ENCODE peak calls at places on chromosome 11, in eight cellular contexts. L is M059J, U is ELF-1, Y is amniotic epithelial cell, O is nephron progenitor cell, T is Daoy, K is HT1080, F is DMS153. A is an unnamed sample.

GRCh38 chr11:112165049-112165448 is 1.2 kb upstream of the IL18 start:
- DNase-seq in U (no peak), L (no peak), T (no peak), O (no peak), F (no peak), K (no peak), Y (no peak), A (no peak)

GRCh38 chr11:78187366-78188011 is 937 bp downstream of the KCTD21 start:
- DNase-seq in Y (peak; percentile 47), F (no peak), L (no peak), T (no peak), O (no peak), U (no peak), K (no peak), A (no peak)

GRCh38 chr11:112173152-112173551 is 2.2 kb upstream of the BCO2 start:
- DNase-seq in Y (no peak), K (no peak), F (no peak), T (no peak), L (peak; percentile 22), O (no peak), U (no peak), A (no peak)

GRCh38 chr11:122724520-122724919 is 69.0 kb downstream of the UBASH3B start:
- DNase-seq in F (no peak), Y (no peak), U (no peak), T (no peak), O (no peak), L (peak; percentile 49), K (peak; percentile 71), A (no peak)

GRCh38 chr11:94501522-94501921 is 7.7 kb downstream of the ANKRD49 start:
- DNase-seq in L (no peak), K (no peak), O (no peak), F (no peak), T (no peak), U (no peak), Y (no peak), A (no peak)

GRCh38 chr11:116312560-116313340 is 460.0 kb downstream of the BUD13 start:
- DNase-seq in K (peak; percentile 48), O (no peak), F (peak; percentile 74), T (peak; percentile 87), L (peak; percentile 37), U (no peak), Y (peak; percentile 1), A (peak; percentile 82)

GRCh38 chr11:14541180-14541579 is 21.0 kb upstream of the PSMA1 start:
- DNase-seq in Y (peak; percentile 30), O (no peak), L (peak; percentile 9), T (no peak), U (no peak), K (no peak), F (no peak), A (no peak)

GRCh38 chr11:85694385-85694980 is 8.5 kb upstream of the CCDC89 start:
- DNase-seq in T (no peak), F (peak; percentile 3), L (peak; percentile 54), K (peak; percentile 32), U (no peak), Y (peak; percentile 75), O (no peak), A (peak; percentile 42)

GRCh38 chr11:74612877-74613276 is 20.5 kb downstream of the POLD3 start:
- DNase-seq in F (no peak), T (no peak), U (no peak), K (no peak), L (no peak), O (no peak), Y (peak; percentile 75), A (no peak)

GRCh38 chr11:79094601-79095000 is 346.2 kb downstream of the TENM4 start:
- DNase-seq in U (peak; percentile 84), F (no peak), O (peak; percentile 76), Y (no peak), K (no peak), T (no peak), L (peak; percentile 73), A (no peak)

GRCh38 chr11:126533560-126533959 is 178.1 kb downstream of the ST3GAL4 start:
- DNase-seq in K (no peak), O (no peak), T (no peak), U (no peak), Y (no peak), L (no peak), F (no peak), A (no peak)

GRCh38 chr11:57763568-57763967 is 2.0 kb downstream of the CTNND1 start:
- DNase-seq in F (no peak), Y (peak; percentile 55), K (peak; percentile 48), O (no peak), L (peak; percentile 66), T (peak; percentile 45), U (peak; percentile 58), A (peak; percentile 49)

GRCh38 chr11:62242021-62242420 is at the start of gene SCGB1D2:
- DNase-seq in Y (no peak), O (no peak), L (peak; percentile 59), F (peak; percentile 91), U (peak; percentile 92), K (no peak), T (peak; percentile 56), A (peak; percentile 84)

GRCh38 chr11:78380615-78381029 is 37.0 kb downstream of the GAB2 start:
- DNase-seq in O (no peak), F (no peak), Y (peak; percentile 55), K (no peak), T (no peak), U (no peak), L (no peak), A (no peak)

GRCh38 chr11:75471134-75471943 is 38.3 kb upstream of the KLHL35 start:
- DNase-seq in Y (peak; percentile 25), T (no peak), F (no peak), K (no peak), U (no peak), L (no peak), O (no peak), A (no peak)

A was measured in H4.